ENCODE peak calls at places on chromosomes 3 and 15, in four cellular contexts. P is fibroblast of lung, H is stomach, Z is spleen. D is an unnamed sample.

GRCh38 chr15:92714457-92715401 is 59.2 kb upstream of the FAM174B start:
- DNase-seq in P (peak), Z (peak), H (peak), D (peak)

GRCh38 chr3:65979731-65980130 is 59.0 kb downstream of the MAGI1 start:
- DNase-seq in P (peak), Z (no peak), H (no peak), D (peak)

GRCh38 chr15:84766461-84767005 is 18.1 kb downstream of the ZNF592 start:
- DNase-seq in P (no peak), H (no peak), Z (no peak), D (no peak)

GRCh38 chr15:69305204-69305931 is 6.7 kb downstream of the PAQR5 start:
- DNase-seq in H (no peak), Z (no peak), P (peak), D (peak)

GRCh38 chr3:13651775-13652428 is 103.0 kb downstream of the FBLN2 start:
- DNase-seq in H (no peak), Z (no peak), P (no peak), D (no peak)

GRCh38 chr3:173103469-173103868 is 37.6 kb downstream of the SPATA16 start:
- DNase-seq in P (no peak), Z (no peak), H (no peak), D (no peak)

GRCh38 chr15:51342249-51342999 is 969 bp downstream of the GLDN start:
- DNase-seq in Z (no peak), P (no peak), H (no peak), D (no peak)

GRCh38 chr3:11300970-11301369 is 28.8 kb downstream of the ATG7 start:
- DNase-seq in Z (no peak), P (peak), H (no peak), D (no peak)

GRCh38 chr3:39133093-39133490 is 20.3 kb downstream of the CSRNP1 start:
- DNase-seq in P (no peak), H (no peak), Z (peak), D (no peak)

GRCh38 chr3:74539879-74540278 is 74.6 kb downstream of the CNTN3 start:
- DNase-seq in P (peak), Z (no peak), H (no peak), D (no peak)

GRCh38 chr3:16484216-16484615 is 29.3 kb downstream of the RFTN1 start:
- DNase-seq in P (peak), H (peak), Z (no peak), D (peak)

GRCh38 chr3:67723863-67724262 is 69.5 kb upstream of the SUCLG2 start:
- DNase-seq in P (no peak), Z (no peak), H (no peak), D (no peak)

GRCh38 chr3:126422571-126423091 is 27.9 kb downstream of the CFAP100 start:
- DNase-seq in Z (peak), P (no peak), H (peak), D (no peak)

GRCh38 chr3:180855364-180855763 is 57.1 kb upstream of the FXR1 start:
- DNase-seq in H (no peak), Z (no peak), P (no peak), D (no peak)

GRCh38 chr3:120763601-120764000 is 21.1 kb downstream of the GTF2E1 start:
- DNase-seq in H (no peak), Z (no peak), P (no peak), D (no peak)

GRCh38 chr3:185995352-185995751 is 57.5 kb upstream of the TRA2B start:
- DNase-seq in Z (no peak), H (no peak), P (peak), D (peak)

GRCh38 chr3:69774029-69774428 is 34.8 kb downstream of the MITF start:
- DNase-seq in Z (no peak), P (no peak), H (peak), D (no peak)

GRCh38 chr3:52890735-52891134 is 6.6 kb downstream of the STIMATE start:
- DNase-seq in H (no peak), P (no peak), Z (no peak), D (peak)

GRCh38 chr3:52886049-52886730 is 11.2 kb downstream of the STIMATE start:
- DNase-seq in P (no peak), Z (no peak), H (no peak), D (no peak)

GRCh38 chr3:107514453-107514852 is 8.3 kb upstream of the BBX start:
- DNase-seq in P (no peak), H (no peak), Z (no peak), D (no peak)

GRCh38 chr3:112619295-112619694 is 21.6 kb downstream of the CCDC80 start:
- DNase-seq in Z (no peak), H (no peak), P (no peak), D (no peak)

GRCh38 chr3:58640700-58641372 is 25.7 kb downstream of the FAM3D start:
- DNase-seq in Z (peak), H (peak), P (peak), D (peak)

GRCh38 chr15:101808201-101808600 is 3.8 kb upstream of the OR4F15 start:
- DNase-seq in H (no peak), Z (no peak), P (peak), D (peak)

GRCh38 chr3:29065211-29065785 is 215.6 kb upstream of the RBMS3 start:
- DNase-seq in H (peak), Z (no peak), P (peak), D (peak)

GRCh38 chr3:154095832-154096421 is 25.3 kb upstream of the ARHGEF26 start:
- DNase-seq in H (no peak), Z (no peak), P (peak), D (peak)

GRCh38 chr3:180430896-180431295 is 171.1 kb upstream of the TTC14 start:
- DNase-seq in Z (no peak), H (no peak), P (no peak), D (no peak)

GRCh38 chr15:57345584-57345983 is 30.7 kb upstream of the CGNL1 start:
- DNase-seq in H (no peak), Z (no peak), P (no peak), D (peak)

GRCh38 chr3:144129536-144130214 is 158.1 kb downstream of the DIPK2A start:
- DNase-seq in H (no peak), Z (no peak), P (no peak), D (no peak)

GRCh38 chr15:64712353-64712752 is 63.0 kb downstream of the RBPMS2 start:
- DNase-seq in H (no peak), Z (no peak), P (no peak), D (no peak)
- TF ChIP-seq CTCF in H (no peak), Z (no peak), P (no peak), D (no peak)

DNA sequence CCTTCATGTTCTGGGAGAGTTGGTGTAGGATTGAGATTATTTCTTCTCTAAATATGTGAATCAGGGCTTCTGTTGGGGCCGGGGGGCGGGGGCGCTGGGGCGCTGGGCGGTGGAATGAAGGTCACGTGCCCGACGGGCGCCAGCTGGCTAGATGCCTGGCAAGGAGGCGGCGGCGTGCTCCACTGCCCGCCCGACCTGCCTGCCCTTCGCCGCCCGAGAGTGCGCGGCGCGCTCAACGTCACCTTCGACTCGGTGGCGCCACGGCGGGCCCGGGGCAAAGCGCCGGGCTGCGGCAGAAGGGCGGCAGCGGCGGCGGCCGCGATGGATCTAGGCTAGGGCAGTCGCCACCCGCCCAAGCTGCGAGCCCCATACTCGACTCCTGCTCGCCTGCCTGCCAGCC is 47.0 kb upstream of the LHFPL4 start:
- DNase-seq in P (peak), Z (no peak), H (peak), D (no peak)
- H3K4me3 ChIP-seq in P (no peak), Z (no peak), H (peak), D (no peak)

GRCh38 chr3:46880884-46881818 is 3.6 kb downstream of the PTH1R start:
- DNase-seq in Z (no peak), P (no peak), H (no peak), D (no peak)

GRCh38 chr3:46877671-46878125 is at the start of gene PTH1R:
- DNase-seq in H (no peak), Z (no peak), P (no peak), D (no peak)

GRCh38 chr3:46881819-46882376 is 4.4 kb downstream of the PTH1R start:
- DNase-seq in Z (no peak), H (no peak), P (peak), D (no peak)

GRCh38 chr3:46876313-46877300 is 914 bp upstream of the PTH1R start:
- DNase-seq in P (no peak), H (no peak), Z (no peak), D (no peak)

GRCh38 chr3:46878796-46879436 is 1.4 kb downstream of the PTH1R start:
- DNase-seq in Z (no peak), H (no peak), P (no peak), D (no peak)
- TF ChIP-seq CTCF in Z (no peak), H (no peak), P (no peak), D (no peak)

DNA sequence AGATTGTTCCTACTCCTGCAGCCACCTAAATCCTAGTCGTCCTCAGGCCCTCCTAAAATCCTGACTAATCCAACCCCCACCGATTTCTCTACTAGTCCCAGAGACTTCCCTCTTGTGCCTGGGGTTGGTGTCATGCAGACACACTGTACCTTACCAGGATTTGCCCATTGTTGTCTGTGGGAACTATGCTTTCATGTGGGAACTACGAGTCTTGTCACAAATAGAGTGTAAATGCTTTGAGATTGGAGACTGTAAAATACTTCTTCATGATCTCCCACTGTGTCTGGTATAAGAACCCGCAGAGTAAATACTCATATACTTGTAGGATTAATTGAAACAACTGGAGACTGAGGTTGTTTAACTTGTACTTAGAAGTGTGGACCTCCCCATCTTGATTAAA is 11.2 kb downstream of the B3GNT5 start:
- DNase-seq in H (no peak), Z (no peak), P (no peak), D (no peak)
- H3K4me3 ChIP-seq in H (no peak), Z (no peak), P (no peak), D (no peak)

GRCh38 chr3:133254151-133254550 is 145.7 kb upstream of the BFSP2 start:
- DNase-seq in P (no peak), Z (no peak), H (no peak), D (no peak)

GRCh38 chr3:133254716-133255115 is 145.1 kb upstream of the BFSP2 start:
- DNase-seq in H (no peak), P (no peak), Z (no peak), D (no peak)

GRCh38 chr3:133258358-133258757 is 141.5 kb upstream of the BFSP2 start:
- DNase-seq in Z (no peak), H (no peak), P (no peak), D (no peak)

GRCh38 chr3:133259767-133260166 is 140.1 kb upstream of the BFSP2 start:
- DNase-seq in P (no peak), H (no peak), Z (no peak), D (no peak)

GRCh38 chr3:133256787-133257483 is 142.9 kb upstream of the BFSP2 start:
- DNase-seq in Z (no peak), P (no peak), H (no peak), D (no peak)
- TF ChIP-seq CTCF in Z (no peak), P (no peak), H (no peak), D (no peak)

D was measured in cardiac fibroblast.